ENCODE peak calls at places on chromosomes 7 and 10, in four cellular contexts. One of them, this sample, is unnamed.

GRCh38 chr10:102814873-102815661 is 22.1 kb downstream of the CYP17A1 start:
- DNase-seq in IMR-90: peak; percentile 68
- DNase-seq in endothelial cell of umbilical vein: peak; percentile 78
- DNase-seq in K562: no peak
- DNase-seq in this sample: no peak

GRCh38 chr10:27744478-27745379 is 890 bp downstream of the MKX start:
- DNase-seq in IMR-90: peak; percentile 26
- DNase-seq in K562: no peak
- DNase-seq in endothelial cell of umbilical vein: peak; percentile 16
- DNase-seq in this sample: no peak

GRCh38 chr7:107502154-107502553 is 32.3 kb downstream of the GPR22 start:
- DNase-seq in IMR-90: no peak
- DNase-seq in K562: no peak
- DNase-seq in endothelial cell of umbilical vein: no peak
- DNase-seq in this sample: no peak

GRCh38 chr7:99860281-99861127 is 16.3 kb downstream of the OR2AE1 start:
- DNase-seq in K562: no peak
- DNase-seq in IMR-90: peak; percentile 52
- DNase-seq in endothelial cell of umbilical vein: peak; percentile 4
- DNase-seq in this sample: no peak

GRCh38 chr10:80284522-80284921 is 4.9 kb downstream of the MAT1A start:
- DNase-seq in K562: peak; percentile 3
- DNase-seq in IMR-90: no peak
- DNase-seq in endothelial cell of umbilical vein: no peak
- DNase-seq in this sample: no peak

GRCh38 chr7:90629306-90629918 is 33.3 kb downstream of the CDK14 start:
- DNase-seq in IMR-90: peak; percentile 63
- DNase-seq in K562: peak; percentile 43
- DNase-seq in endothelial cell of umbilical vein: peak; percentile 75
- DNase-seq in this sample: peak; percentile 45

GRCh38 chr7:2307690-2308107 is 6.5 kb downstream of the SNX8 start:
- DNase-seq in K562: no peak
- DNase-seq in endothelial cell of umbilical vein: no peak
- DNase-seq in IMR-90: no peak
- DNase-seq in this sample: peak; percentile 77

GRCh38 chr7:6027806-6028365 is 3.3 kb upstream of the ANKRD61 start:
- DNase-seq in K562: no peak
- DNase-seq in endothelial cell of umbilical vein: no peak
- DNase-seq in IMR-90: no peak
- DNase-seq in this sample: no peak

GRCh38 chr7:70588151-70588550 is 543.8 kb upstream of the GALNT17 start:
- DNase-seq in IMR-90: no peak
- DNase-seq in endothelial cell of umbilical vein: no peak
- DNase-seq in K562: no peak
- DNase-seq in this sample: no peak

GRCh38 chr10:96585726-96586418 is 940 bp downstream of the TM9SF3 start:
- DNase-seq in endothelial cell of umbilical vein: peak; percentile 41
- DNase-seq in IMR-90: peak; percentile 7
- DNase-seq in K562: no peak
- DNase-seq in this sample: no peak

GRCh38 chr7:131454538-131454937 is 101.9 kb downstream of the PODXL start:
- DNase-seq in IMR-90: no peak
- DNase-seq in endothelial cell of umbilical vein: no peak
- DNase-seq in K562: no peak
- DNase-seq in this sample: no peak

GRCh38 chr7:108335264-108335918 is 120.8 kb downstream of the NRCAM start:
- DNase-seq in K562: no peak
- DNase-seq in endothelial cell of umbilical vein: peak; percentile 19
- DNase-seq in IMR-90: no peak
- DNase-seq in this sample: no peak

GRCh38 chr7:1103009-1103788 is 15.3 kb downstream of the GPER1 start:
- DNase-seq in K562: no peak
- DNase-seq in IMR-90: no peak
- DNase-seq in endothelial cell of umbilical vein: no peak
- DNase-seq in this sample: peak; percentile 73

GRCh38 chr10:120456626-120457430 is at the start of gene PLPP4:
- DNase-seq in endothelial cell of umbilical vein: peak; percentile 72
- DNase-seq in IMR-90: no peak
- DNase-seq in K562: peak; percentile 16
- DNase-seq in this sample: no peak

GRCh38 chr7:98651760-98652159 is 34.7 kb downstream of the NPTX2 start:
- DNase-seq in endothelial cell of umbilical vein: no peak
- DNase-seq in K562: no peak
- DNase-seq in IMR-90: no peak
- DNase-seq in this sample: no peak

GRCh38 chr10:101840741-101841453 is 2.7 kb downstream of the KCNIP2 start:
- DNase-seq in endothelial cell of umbilical vein: peak; percentile 85
- DNase-seq in K562: peak; percentile 78
- DNase-seq in IMR-90: peak; percentile 80
- DNase-seq in this sample: no peak

GRCh38 chr7:135856356-135857144 is 107.9 kb upstream of the FAM180A start:
- DNase-seq in K562: no peak
- DNase-seq in IMR-90: peak; percentile 69
- DNase-seq in endothelial cell of umbilical vein: no peak
- DNase-seq in this sample: no peak

GRCh38 chr7:78472519-78472918 is 673.9 kb downstream of the PHTF2 start:
- DNase-seq in endothelial cell of umbilical vein: no peak
- DNase-seq in IMR-90: peak; percentile 93
- DNase-seq in K562: no peak
- DNase-seq in this sample: no peak

GRCh38 chr10:69572159-69573055 is 815 bp downstream of the NEUROG3 start:
- DNase-seq in endothelial cell of umbilical vein: no peak
- DNase-seq in K562: no peak
- DNase-seq in IMR-90: peak; percentile 2
- DNase-seq in this sample: no peak

GRCh38 chr7:95794917-95795515 is 22.7 kb downstream of the DYNC1I1 start:
- DNase-seq in endothelial cell of umbilical vein: peak; percentile 18
- DNase-seq in IMR-90: peak; percentile 30
- DNase-seq in K562: peak; percentile 31
- DNase-seq in this sample: no peak

GRCh38 chr7:122442929-122443328 is 138.4 kb upstream of the FEZF1 start:
- DNase-seq in IMR-90: no peak
- DNase-seq in K562: no peak
- DNase-seq in endothelial cell of umbilical vein: no peak
- DNase-seq in this sample: no peak

GRCh38 chr10:76492026-76492425 is 1060.6 kb downstream of the LRMDA start:
- DNase-seq in endothelial cell of umbilical vein: peak; percentile 71
- DNase-seq in K562: no peak
- DNase-seq in IMR-90: peak; percentile 75
- DNase-seq in this sample: no peak

GRCh38 chr10:53624722-53625121 is 852.1 kb upstream of the MBL2 start:
- DNase-seq in K562: no peak
- DNase-seq in IMR-90: no peak
- DNase-seq in endothelial cell of umbilical vein: no peak
- DNase-seq in this sample: no peak

GRCh38 chr10:16975188-16975587 is 154.4 kb downstream of the CUBN start:
- DNase-seq in IMR-90: no peak
- DNase-seq in K562: no peak
- DNase-seq in endothelial cell of umbilical vein: no peak
- DNase-seq in this sample: no peak

GRCh38 chr10:110413903-110414562 is 83.7 kb upstream of the DUSP5 start:
- DNase-seq in endothelial cell of umbilical vein: no peak
- DNase-seq in K562: no peak
- DNase-seq in IMR-90: no peak
- DNase-seq in this sample: no peak

GRCh38 chr10:119755446-119755845 is 29.6 kb downstream of the INPP5F start:
- DNase-seq in IMR-90: peak; percentile 45
- DNase-seq in K562: no peak
- DNase-seq in endothelial cell of umbilical vein: no peak
- DNase-seq in this sample: no peak

GRCh38 chr10:127906548-127907377 is at the start of gene PTPRE:
- DNase-seq in K562: peak; percentile 51
- DNase-seq in endothelial cell of umbilical vein: peak; percentile 69
- DNase-seq in IMR-90: peak; percentile 24
- DNase-seq in this sample: no peak

GRCh38 chr10:27659786-27660185 is 85.8 kb downstream of the MKX start:
- DNase-seq in K562: no peak
- DNase-seq in endothelial cell of umbilical vein: no peak
- DNase-seq in IMR-90: no peak
- DNase-seq in this sample: no peak

GRCh38 chr10:32077896-32078295 is 21.7 kb upstream of the KIF5B start:
- DNase-seq in endothelial cell of umbilical vein: no peak
- DNase-seq in IMR-90: peak; percentile 72
- DNase-seq in K562: no peak
- DNase-seq in this sample: no peak

GRCh38 chr10:81575007-81575406 is 300.0 kb upstream of the NRG3 start:
- DNase-seq in endothelial cell of umbilical vein: no peak
- DNase-seq in K562: no peak
- DNase-seq in IMR-90: no peak
- DNase-seq in this sample: no peak

GRCh38 chr10:7159517-7159916 is 251.3 kb downstream of the SFMBT2 start:
- DNase-seq in IMR-90: no peak
- DNase-seq in endothelial cell of umbilical vein: no peak
- DNase-seq in K562: no peak
- DNase-seq in this sample: no peak

GRCh38 chr7:29289156-29290021 is 94.8 kb downstream of the CHN2 start:
- DNase-seq in endothelial cell of umbilical vein: no peak
- DNase-seq in IMR-90: no peak
- DNase-seq in K562: no peak
- DNase-seq in this sample: peak; percentile 33

GRCh38 chr10:93813507-93814465 is 56.0 kb downstream of the LGI1 start:
- DNase-seq in K562: no peak
- DNase-seq in endothelial cell of umbilical vein: peak; percentile 55
- DNase-seq in IMR-90: peak; percentile 41
- DNase-seq in this sample: no peak

GRCh38 chr10:89609730-89610393 is 35.2 kb downstream of the PANK1 start:
- DNase-seq in endothelial cell of umbilical vein: no peak
- DNase-seq in K562: peak; percentile 8
- DNase-seq in IMR-90: no peak
- DNase-seq in this sample: peak; percentile 37
- TF ChIP-seq FOS in endothelial cell of umbilical vein: no peak
- TF ChIP-seq FOS in K562: no peak
- TF ChIP-seq FOS in IMR-90: no peak
- TF ChIP-seq FOS in this sample: no peak

GRCh38 chr10:1044146-1044545 is 4.8 kb downstream of the IDI1 start:
- DNase-seq in IMR-90: no peak
- DNase-seq in endothelial cell of umbilical vein: no peak
- DNase-seq in K562: no peak
- DNase-seq in this sample: no peak

GRCh38 chr10:1045415-1045814 is 3.5 kb downstream of the IDI1 start:
- DNase-seq in IMR-90: no peak
- DNase-seq in endothelial cell of umbilical vein: no peak
- DNase-seq in K562: no peak
- DNase-seq in this sample: no peak

GRCh38 chr10:1041514-1041913 is 7.4 kb downstream of the IDI1 start:
- DNase-seq in endothelial cell of umbilical vein: no peak
- DNase-seq in IMR-90: no peak
- DNase-seq in K562: no peak
- DNase-seq in this sample: no peak

GRCh38 chr10:1044964-1045363 is 4.0 kb downstream of the IDI1 start:
- DNase-seq in IMR-90: no peak
- DNase-seq in endothelial cell of umbilical vein: no peak
- DNase-seq in K562: no peak
- DNase-seq in this sample: no peak

GRCh38 chr10:1043532-1043995 is 5.4 kb downstream of the IDI1 start:
- DNase-seq in IMR-90: no peak
- DNase-seq in K562: no peak
- DNase-seq in endothelial cell of umbilical vein: peak; percentile 32
- DNase-seq in this sample: peak; percentile 72
- TF ChIP-seq FOS in IMR-90: no peak
- TF ChIP-seq FOS in K562: no peak
- TF ChIP-seq FOS in endothelial cell of umbilical vein: no peak
- TF ChIP-seq FOS in this sample: no peak

GRCh38 chr7:155770186-155770585 is 42.1 kb downstream of the SHH start:
- DNase-seq in K562: no peak
- DNase-seq in IMR-90: no peak
- DNase-seq in endothelial cell of umbilical vein: no peak
- DNase-seq in this sample: no peak

GRCh38 chr7:155774947-155775346 is 37.3 kb downstream of the SHH start:
- DNase-seq in IMR-90: no peak
- DNase-seq in K562: no peak
- DNase-seq in endothelial cell of umbilical vein: no peak
- DNase-seq in this sample: no peak

GRCh38 chr7:155776606-155777005 is 35.7 kb downstream of the SHH start:
- DNase-seq in endothelial cell of umbilical vein: no peak
- DNase-seq in IMR-90: no peak
- DNase-seq in K562: no peak
- DNase-seq in this sample: no peak

GRCh38 chr7:155775691-155776090 is 36.6 kb downstream of the SHH start:
- DNase-seq in endothelial cell of umbilical vein: no peak
- DNase-seq in K562: no peak
- DNase-seq in IMR-90: no peak
- DNase-seq in this sample: no peak

DNA sequence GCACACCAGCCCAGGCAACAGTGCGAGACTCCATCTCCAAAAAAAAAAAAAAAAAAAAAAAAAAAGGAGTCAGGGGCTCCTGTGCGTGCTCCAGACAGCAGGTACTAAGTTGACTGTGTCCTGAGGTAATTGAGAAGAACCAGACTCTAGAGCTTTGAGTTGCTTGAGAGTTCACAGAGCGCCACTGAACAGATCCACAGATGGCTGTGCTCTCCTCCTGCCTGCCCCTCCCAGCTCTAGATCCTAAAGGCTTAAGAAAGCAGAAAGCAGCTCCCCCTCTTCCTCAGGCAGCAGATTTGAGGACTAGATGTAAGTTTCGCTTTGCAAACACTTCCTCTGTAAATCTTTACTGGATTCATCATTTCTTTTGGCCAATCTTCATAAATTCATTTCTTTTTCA is 38.7 kb downstream of the SHH start:
- DNase-seq in K562: no peak
- DNase-seq in IMR-90: no peak
- DNase-seq in endothelial cell of umbilical vein: no peak
- DNase-seq in this sample: no peak
- TF ChIP-seq FOS in K562: no peak
- TF ChIP-seq FOS in IMR-90: no peak
- TF ChIP-seq FOS in endothelial cell of umbilical vein: no peak
- TF ChIP-seq FOS in this sample: no peak

GRCh38 chr10:4677296-4678021 is 148.5 kb upstream of the AKR1E2 start:
- DNase-seq in K562: no peak
- DNase-seq in IMR-90: peak; percentile 32
- DNase-seq in endothelial cell of umbilical vein: no peak
- DNase-seq in this sample: no peak

GRCh38 chr10:4673279-4674040 is 152.5 kb upstream of the AKR1E2 start:
- DNase-seq in K562: no peak
- DNase-seq in IMR-90: no peak
- DNase-seq in endothelial cell of umbilical vein: no peak
- DNase-seq in this sample: no peak

GRCh38 chr10:4676566-4676965 is 149.4 kb upstream of the AKR1E2 start:
- DNase-seq in K562: no peak
- DNase-seq in endothelial cell of umbilical vein: no peak
- DNase-seq in IMR-90: no peak
- DNase-seq in this sample: no peak

GRCh38 chr10:4678951-4679671 is 146.9 kb upstream of the AKR1E2 start:
- DNase-seq in K562: no peak
- DNase-seq in endothelial cell of umbilical vein: no peak
- DNase-seq in IMR-90: no peak
- DNase-seq in this sample: no peak

GRCh38 chr10:4678023-4678950 is 147.7 kb upstream of the AKR1E2 start:
- DNase-seq in endothelial cell of umbilical vein: peak; percentile 94
- DNase-seq in K562: no peak
- DNase-seq in IMR-90: peak; percentile 91
- DNase-seq in this sample: no peak
- TF ChIP-seq FOS in endothelial cell of umbilical vein: peak; percentile 89
- TF ChIP-seq FOS in K562: no peak
- TF ChIP-seq FOS in IMR-90: peak; percentile 66
- TF ChIP-seq FOS in this sample: no peak